ENCODE peak calls at places on chromosomes 1 and 21, in six cellular contexts. N, F, E, K, A and I are unnamed samples.

GRCh38 chr1:109361649-109362048 is 36.1 kb downstream of the SORT1 start:
- DNase-seq in N (no peak), F (no peak), E (peak; percentile 60), K (no peak), A (peak; percentile 74), I (no peak)

GRCh38 chr1:220013497-220013896 is 32.8 kb downstream of the EPRS1 start:
- DNase-seq in N (peak; percentile 38), F (no peak), E (peak; percentile 54), K (no peak), A (peak; percentile 52), I (no peak)

GRCh38 chr1:201009967-201010645 is 13.4 kb downstream of the KIF21B start:
- DNase-seq in N (peak; percentile 19), F (no peak), E (no peak), K (no peak), A (no peak), I (no peak)

GRCh38 chr1:216682694-216683243 is 40.5 kb downstream of the ESRRG start:
- DNase-seq in N (no peak), F (no peak), E (no peak), K (no peak), A (no peak), I (no peak)

GRCh38 chr1:195899762-195900352 is 708.4 kb downstream of the KCNT2 start:
- DNase-seq in N (no peak), F (no peak), E (peak; percentile 6), K (no peak), A (peak; percentile 95), I (peak; percentile 88)

GRCh38 chr21:38817371-38818335 is 11.9 kb downstream of the ETS2 start:
- DNase-seq in N (no peak), F (no peak), E (peak; percentile 66), K (no peak), A (peak; percentile 86), I (peak; percentile 51)

GRCh38 chr1:18814340-18815202 is 44.9 kb downstream of the TAS1R2 start:
- DNase-seq in N (no peak), F (no peak), E (no peak), K (no peak), A (no peak), I (peak; percentile 23)

GRCh38 chr21:16587671-16588379 is 858.0 kb downstream of the USP25 start:
- DNase-seq in N (no peak), F (no peak), E (peak; percentile 62), K (no peak), A (peak; percentile 41), I (peak; percentile 57)

GRCh38 chr1:222326710-222327036 is 221.2 kb downstream of the HHIPL2 start:
- DNase-seq in N (no peak), F (no peak), E (no peak), K (no peak), A (no peak), I (no peak)

GRCh38 chr1:5254975-5255374 is 600.6 kb downstream of the AJAP1 start:
- DNase-seq in N (no peak), F (no peak), E (no peak), K (no peak), A (no peak), I (no peak)

GRCh38 chr1:207645632-207646081 is 724 bp downstream of the CR1L start:
- DNase-seq in N (no peak), F (no peak), E (no peak), K (no peak), A (no peak), I (no peak)

GRCh38 chr21:43369124-43369523 is 57.8 kb downstream of the SIK1 start:
- DNase-seq in N (no peak), F (no peak), E (no peak), K (no peak), A (peak; percentile 89), I (no peak)